ENCODE peak calls at places on chromosomes 5 and 9, in four cellular contexts. One of them, this sample, is unnamed. For H3K9me1, the result is how much of the 10 kb centered on the place peaks cover.

GRCh38 chr5:59206132-59206581 is 623.3 kb downstream of the RAB3C start:
- DNase-seq in IMR-90: peak
- DNase-seq in K562: no peak
- DNase-seq in keratinocyte: no peak
- DNase-seq in this sample: peak

GRCh38 chr5:43635374-43635773 is 32.4 kb downstream of the NNT start:
- DNase-seq in keratinocyte: no peak
- DNase-seq in IMR-90: peak
- DNase-seq in K562: no peak
- DNase-seq in this sample: no peak

GRCh38 chr9:38343037-38343436 is 49.5 kb upstream of the ALDH1B1 start:
- DNase-seq in keratinocyte: no peak
- DNase-seq in IMR-90: no peak
- DNase-seq in K562: no peak
- DNase-seq in this sample: no peak

GRCh38 chr9:123033864-123034598 is 564 bp downstream of the GPR21 start:
- DNase-seq in keratinocyte: no peak
- DNase-seq in IMR-90: peak
- DNase-seq in K562: no peak
- DNase-seq in this sample: no peak

GRCh38 chr9:128341435-128341849 is 1.1 kb downstream of the SLC27A4 start:
- DNase-seq in K562: peak
- DNase-seq in keratinocyte: peak
- DNase-seq in IMR-90: peak
- DNase-seq in this sample: peak

GRCh38 chr5:171630670-171631065 is 154.9 kb upstream of the SMIM23 start:
- DNase-seq in keratinocyte: no peak
- DNase-seq in IMR-90: no peak
- DNase-seq in K562: no peak
- DNase-seq in this sample: no peak

GRCh38 chr5:54616031-54616430 is 98.5 kb downstream of the SNX18 start:
- DNase-seq in IMR-90: peak
- DNase-seq in K562: no peak
- DNase-seq in keratinocyte: no peak
- DNase-seq in this sample: no peak

GRCh38 chr5:155728146-155728856 is 598.7 kb upstream of the SGCD start:
- DNase-seq in IMR-90: peak
- DNase-seq in K562: no peak
- DNase-seq in keratinocyte: no peak
- DNase-seq in this sample: no peak

GRCh38 chr5:77743181-77743580 is 33.0 kb downstream of the TBCA start:
- DNase-seq in keratinocyte: no peak
- DNase-seq in IMR-90: peak
- DNase-seq in K562: no peak
- DNase-seq in this sample: peak

GRCh38 chr9:88533951-88534455 is 975 bp upstream of the NXNL2 start:
- DNase-seq in IMR-90: peak
- DNase-seq in K562: peak
- DNase-seq in keratinocyte: no peak
- DNase-seq in this sample: peak

GRCh38 chr5:149175346-149176113 is 34.2 kb downstream of the ABLIM3 start:
- DNase-seq in K562: no peak
- DNase-seq in keratinocyte: no peak
- DNase-seq in IMR-90: no peak
- DNase-seq in this sample: no peak

GRCh38 chr5:30626557-30626956 is 566.9 kb upstream of the CDH6 start:
- DNase-seq in IMR-90: no peak
- DNase-seq in K562: no peak
- DNase-seq in keratinocyte: no peak
- DNase-seq in this sample: no peak

GRCh38 chr5:177371705-177372533 is 12.3 kb upstream of the SLC34A1 start:
- DNase-seq in keratinocyte: no peak
- DNase-seq in K562: no peak
- DNase-seq in IMR-90: no peak
- DNase-seq in this sample: no peak

GRCh38 chr9:115686069-115686468 is 467.5 kb upstream of the PAPPA start:
- DNase-seq in IMR-90: no peak
- DNase-seq in keratinocyte: no peak
- DNase-seq in K562: no peak
- DNase-seq in this sample: no peak

GRCh38 chr9:136533775-136534157 is 12.1 kb downstream of the NOTCH1 start:
- DNase-seq in K562: no peak
- DNase-seq in keratinocyte: no peak
- DNase-seq in IMR-90: no peak
- DNase-seq in this sample: no peak

GRCh38 chr5:136776022-136776927 is 410.9 kb upstream of the TRPC7 start:
- DNase-seq in IMR-90: peak
- DNase-seq in keratinocyte: no peak
- DNase-seq in K562: no peak
- DNase-seq in this sample: no peak

GRCh38 chr5:67221487-67222242 is 25.1 kb upstream of the CD180 start:
- DNase-seq in K562: no peak
- DNase-seq in keratinocyte: no peak
- DNase-seq in IMR-90: no peak
- DNase-seq in this sample: no peak

GRCh38 chr5:127229185-127229889 is 61.3 kb upstream of the MEGF10 start:
- DNase-seq in keratinocyte: no peak
- DNase-seq in K562: peak
- DNase-seq in IMR-90: peak
- DNase-seq in this sample: peak

GRCh38 chr9:124752967-124753366 is 18.1 kb downstream of the NR6A1 start:
- DNase-seq in K562: no peak
- DNase-seq in keratinocyte: no peak
- DNase-seq in IMR-90: peak
- DNase-seq in this sample: no peak

GRCh38 chr9:134374301-134375010 is 48.2 kb downstream of the RXRA start:
- DNase-seq in K562: no peak
- DNase-seq in IMR-90: no peak
- DNase-seq in keratinocyte: no peak
- DNase-seq in this sample: no peak

GRCh38 chr9:6015278-6016157 is at the start of gene RANBP6:
- DNase-seq in keratinocyte: no peak
- DNase-seq in IMR-90: peak
- DNase-seq in K562: peak
- DNase-seq in this sample: peak

GRCh38 chr5:165809914-165810313 is 2304.5 kb downstream of the MAT2B start:
- DNase-seq in K562: no peak
- DNase-seq in IMR-90: no peak
- DNase-seq in keratinocyte: no peak
- DNase-seq in this sample: no peak
- H3K9me1 ChIP-seq in K562: under half
- H3K9me1 ChIP-seq in IMR-90: under half
- H3K9me1 ChIP-seq in keratinocyte: under half
- H3K9me1 ChIP-seq in this sample: under half

DNA sequence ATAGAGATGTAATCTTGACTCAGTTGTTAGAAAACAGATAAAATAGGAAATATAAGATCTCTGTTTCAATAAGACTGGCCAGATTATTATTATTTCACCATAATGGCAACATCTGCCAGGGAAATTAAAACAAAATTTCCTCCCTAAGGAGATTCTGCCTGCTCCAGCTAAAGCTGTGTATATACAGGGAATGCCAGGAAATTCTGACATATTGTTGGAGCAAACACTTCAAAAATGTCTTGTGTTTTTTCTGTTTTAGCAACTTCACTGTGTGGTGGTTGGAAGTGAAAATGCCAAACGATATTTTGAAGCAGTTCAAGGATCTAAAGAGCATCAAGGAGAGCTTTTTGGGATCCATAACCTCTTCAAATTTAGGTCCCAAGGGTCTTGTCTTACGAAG is 90.8 kb downstream of the ERCC6L2 start:
- DNase-seq in IMR-90: no peak
- DNase-seq in keratinocyte: no peak
- DNase-seq in K562: no peak
- DNase-seq in this sample: no peak
- H3K9me1 ChIP-seq in IMR-90: under half
- H3K9me1 ChIP-seq in keratinocyte: under half
- H3K9me1 ChIP-seq in K562: under half
- H3K9me1 ChIP-seq in this sample: under half

DNA sequence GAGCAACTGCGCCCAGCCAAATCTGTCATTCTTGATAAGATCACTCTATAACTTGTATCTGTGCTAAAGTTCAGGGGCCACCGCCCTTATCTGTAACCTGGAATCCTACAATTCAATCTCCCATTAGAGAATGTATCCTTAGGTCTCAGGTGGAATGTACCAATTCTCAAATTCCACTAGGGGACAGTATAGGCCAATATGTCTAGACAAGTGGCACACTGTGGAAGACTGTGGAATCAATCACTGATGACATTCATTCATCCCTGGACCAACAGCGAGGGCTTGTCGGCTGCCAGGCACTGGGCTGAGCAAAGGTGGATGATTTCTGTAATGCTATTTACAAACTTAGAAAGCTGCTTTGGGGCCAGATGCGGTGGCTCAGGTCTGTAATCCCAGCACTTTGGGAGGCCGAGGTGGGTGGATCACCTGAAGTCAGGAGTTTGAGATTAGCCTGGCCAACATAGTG is 28.7 kb upstream of the MEGF9 start:
- DNase-seq in keratinocyte: no peak
- DNase-seq in K562: peak
- DNase-seq in IMR-90: peak
- DNase-seq in this sample: peak
- H3K9me1 ChIP-seq in keratinocyte: under half
- H3K9me1 ChIP-seq in K562: under half
- H3K9me1 ChIP-seq in IMR-90: under half
- H3K9me1 ChIP-seq in this sample: under half

DNA sequence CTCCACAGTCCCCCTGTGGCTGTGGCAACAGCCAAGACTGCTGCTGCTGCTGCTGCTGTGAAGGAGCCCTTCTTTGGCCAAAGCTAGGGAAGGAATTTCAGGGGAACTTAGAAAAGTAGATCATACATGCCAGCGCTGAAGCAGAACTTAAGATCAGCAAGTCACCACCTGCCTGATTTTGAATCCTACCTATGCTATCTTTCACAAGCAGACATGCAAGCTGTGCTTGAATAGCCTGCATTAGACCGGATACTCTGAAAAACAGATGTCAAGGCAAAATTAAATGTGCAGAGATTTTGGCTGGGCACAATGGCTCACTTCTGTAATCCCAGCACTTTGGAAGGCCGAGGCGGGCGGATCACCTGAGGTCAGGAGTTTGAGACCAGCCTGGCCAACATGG is 99.3 kb upstream of the ZNF366 start:
- DNase-seq in keratinocyte: peak
- DNase-seq in IMR-90: no peak
- DNase-seq in K562: no peak
- DNase-seq in this sample: no peak
- H3K9me1 ChIP-seq in keratinocyte: under half
- H3K9me1 ChIP-seq in IMR-90: under half
- H3K9me1 ChIP-seq in K562: under half
- H3K9me1 ChIP-seq in this sample: under half

GRCh38 chr9:111599948-111600343 is 499 bp upstream of the PTGR1 start:
- DNase-seq in keratinocyte: no peak
- DNase-seq in K562: no peak
- DNase-seq in IMR-90: no peak
- DNase-seq in this sample: no peak
- H3K9me1 ChIP-seq in keratinocyte: under half
- H3K9me1 ChIP-seq in K562: under half
- H3K9me1 ChIP-seq in IMR-90: under half
- H3K9me1 ChIP-seq in this sample: under half

DNA sequence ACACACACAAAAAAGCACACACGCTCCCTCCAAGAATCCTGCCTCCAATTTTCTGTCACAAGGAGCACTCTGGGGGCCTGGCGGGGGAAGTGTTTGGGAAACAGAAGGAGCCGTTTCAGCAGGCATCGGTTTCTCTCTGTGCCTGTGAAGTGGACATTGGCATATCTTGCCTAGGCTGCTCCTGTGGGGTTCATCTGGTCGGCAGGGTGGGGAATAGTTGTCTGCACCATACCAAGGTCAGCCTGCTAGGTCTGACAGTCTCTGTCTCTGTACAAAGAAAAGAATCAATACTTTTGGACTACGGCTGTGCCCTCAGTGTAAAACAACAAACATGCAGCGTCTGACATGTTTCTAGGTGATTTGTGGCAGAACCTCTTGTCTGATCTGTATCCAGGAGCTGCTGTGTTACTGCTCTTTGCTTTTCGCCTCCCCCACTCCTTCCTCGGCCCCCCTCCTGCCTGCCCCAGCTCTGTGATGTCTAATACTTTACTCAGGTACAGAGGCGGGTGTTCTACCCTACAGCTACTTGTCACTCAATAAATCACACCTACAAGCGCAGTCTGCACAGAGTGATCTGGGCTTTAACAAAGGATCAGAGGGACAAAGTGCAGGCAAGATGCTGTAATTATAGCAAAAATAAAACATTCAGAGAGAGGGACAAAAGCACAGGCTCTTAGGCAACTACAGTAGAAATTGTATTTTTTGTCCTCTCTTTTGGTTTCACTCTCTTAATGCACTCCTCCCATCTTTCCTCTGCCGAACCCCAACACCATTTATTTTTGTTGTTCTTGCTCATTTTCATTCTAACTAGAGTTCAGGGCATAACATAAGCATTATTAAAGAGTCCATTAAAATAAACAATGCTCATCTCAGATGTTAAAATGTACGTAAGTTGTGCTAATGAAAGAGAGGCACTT is 216.7 kb downstream of the BNC2 start:
- DNase-seq in K562: no peak
- DNase-seq in IMR-90: no peak
- DNase-seq in keratinocyte: no peak
- DNase-seq in this sample: peak
- H3K9me1 ChIP-seq in K562: under half
- H3K9me1 ChIP-seq in IMR-90: under half
- H3K9me1 ChIP-seq in keratinocyte: under half
- H3K9me1 ChIP-seq in this sample: under half

GRCh38 chr5:1105350-1106265 is 6.3 kb downstream of the SLC12A7 start:
- DNase-seq in K562: peak
- DNase-seq in IMR-90: no peak
- DNase-seq in keratinocyte: no peak
- DNase-seq in this sample: no peak
- H3K9me1 ChIP-seq in K562: under half
- H3K9me1 ChIP-seq in IMR-90: under half
- H3K9me1 ChIP-seq in keratinocyte: under half
- H3K9me1 ChIP-seq in this sample: under half

This sample was measured in endothelial cell of umbilical vein.